ENCODE peak calls at places on chromosomes 12 and 14, in eight cellular contexts. T is activated CD8-positive, alpha-beta memory T cell treated with anti-CD3 and anti-CD28 coated beads for 48 hours; M is NCI-H345; Z is Ammon's horn; G is HT-29; K is GM23248; O is heart right ventricle; W is activated gamma-delta T cell treated with Interleukin-2 at 50 U/mL for 16 hours. N is an unnamed sample.

GRCh38 chr14:104602315-104602932 is 2.1 kb downstream of the TMEM179 start:
- DNase-seq in W (no peak), M (no peak), O (no peak), K (no peak), G (no peak), Z (no peak), T (no peak), N (no peak)

GRCh38 chr14:56118611-56119181 is 485 bp downstream of the PELI2 start:
- DNase-seq in Z (peak), O (peak), G (no peak), T (peak), W (peak), M (peak), K (peak), N (no peak)

GRCh38 chr12:120397827-120398563 is 29.0 kb upstream of the MSI1 start:
- DNase-seq in K (no peak), Z (peak), G (no peak), W (no peak), O (no peak), T (no peak), M (no peak), N (no peak)

GRCh38 chr14:69945905-69946304 is 66.7 kb downstream of the SMOC1 start:
- DNase-seq in O (no peak), G (peak), M (peak), T (no peak), W (no peak), Z (no peak), K (no peak), N (no peak)

GRCh38 chr14:64705406-64706118 is 1.3 kb downstream of the PLEKHG3 start:
- DNase-seq in Z (peak), M (no peak), O (peak), W (no peak), K (peak), T (no peak), G (peak), N (no peak)

GRCh38 chr14:99330316-99331240 is 58.6 kb upstream of the BCL11B start:
- DNase-seq in K (no peak), T (no peak), M (no peak), W (no peak), G (no peak), O (no peak), Z (no peak), N (no peak)

GRCh38 chr12:31772685-31773222 is 43.9 kb upstream of the AMN1 start:
- DNase-seq in K (no peak), W (no peak), M (no peak), G (no peak), Z (no peak), O (no peak), T (no peak), N (no peak)

GRCh38 chr12:6430124-6430989 is 14.4 kb upstream of the CD27 start:
- DNase-seq in W (no peak), M (no peak), K (peak), O (peak), G (peak), T (no peak), Z (peak), N (peak)

GRCh38 chr14:47284283-47284682 is 391.1 kb downstream of the MDGA2 start:
- DNase-seq in O (no peak), K (no peak), G (no peak), Z (no peak), W (no peak), T (no peak), M (no peak), N (no peak)

GRCh38 chr14:100406505-100407131 is 83.5 kb downstream of the SLC25A47 start:
- DNase-seq in T (peak), M (no peak), Z (no peak), K (peak), W (peak), G (no peak), O (no peak), N (no peak)

GRCh38 chr12:70305794-70306193 is 60.3 kb upstream of the KCNMB4 start:
- DNase-seq in W (no peak), T (no peak), K (peak), G (no peak), O (no peak), M (no peak), Z (no peak), N (no peak)

GRCh38 chr12:12025799-12026386 is 44.8 kb upstream of the BCL2L14 start:
- DNase-seq in T (no peak), G (no peak), O (no peak), W (no peak), K (no peak), M (no peak), Z (no peak), N (peak)

GRCh38 chr12:51864701-51865469 is 16.4 kb upstream of the FIGNL2 start:
- DNase-seq in K (no peak), M (no peak), T (no peak), G (no peak), O (no peak), Z (no peak), W (no peak), N (no peak)

GRCh38 chr12:109888179-109889020 is 8.1 kb upstream of the GLTP start:
- DNase-seq in M (no peak), Z (no peak), K (peak), W (no peak), O (no peak), G (peak), T (no peak), N (no peak)

GRCh38 chr14:104935955-104936354 is 11.3 kb downstream of the PLD4 start:
- DNase-seq in G (no peak), Z (no peak), T (no peak), M (no peak), K (no peak), W (peak), O (no peak), N (no peak)

GRCh38 chr14:35384386-35385041 is 20.0 kb downstream of the NFKBIA start:
- DNase-seq in Z (no peak), O (peak), M (no peak), K (peak), T (no peak), G (no peak), W (no peak), N (no peak)

GRCh38 chr14:53186532-53186931 is 33.4 kb upstream of the DDHD1 start:
- DNase-seq in K (no peak), G (no peak), M (no peak), Z (no peak), T (no peak), W (no peak), O (no peak), N (no peak)

GRCh38 chr14:20219033-20219432 is 4.5 kb upstream of the OR11H6 start:
- DNase-seq in T (no peak), W (no peak), Z (no peak), G (no peak), K (peak), M (no peak), O (no peak), N (no peak)

GRCh38 chr12:64633940-64634337 is 23.6 kb downstream of the RASSF3 start:
- DNase-seq in K (peak), T (no peak), W (peak), M (no peak), G (peak), O (peak), Z (no peak), N (no peak)